ENCODE peak calls at places on chromosomes 1 and 21, in seven cellular contexts. I is tibial nerve; E is GM20000; K is CD8-positive, alpha-beta T cell; L is HS-5; Q is left ventricle myocardium inferior; G is GM04504. Y is an unnamed sample.

GRCh38 chr21:46055863-46056281 is 42.0 kb upstream of the COL6A2 start:
- DNase-seq in G (no peak), L (no peak), K (no peak), E (no peak), I (no peak), Q (no peak), Y (no peak)

GRCh38 chr1:227729144-227729880 is 5.8 kb downstream of the JMJD4 start:
- DNase-seq in G (no peak), I (no peak), K (no peak), E (no peak), L (no peak), Q (no peak), Y (no peak)

GRCh38 chr1:202588644-202589189 is 121.5 kb downstream of the SYT2 start:
- DNase-seq in I (no peak), E (no peak), L (no peak), K (no peak), G (no peak), Q (no peak), Y (no peak)

GRCh38 chr1:116164056-116164889 is 53.1 kb downstream of the MAB21L3 start:
- DNase-seq in L (no peak), G (no peak), K (no peak), E (no peak), I (no peak), Q (peak), Y (no peak)

GRCh38 chr1:9291914-9292360 is 757 bp upstream of the SPSB1 start:
- DNase-seq in E (no peak), G (no peak), I (peak), K (no peak), L (no peak), Q (peak), Y (peak)

GRCh38 chr1:40848530-40849189 is 13.5 kb downstream of the CITED4 start:
- DNase-seq in I (peak), K (no peak), Q (peak), L (peak), E (no peak), G (peak), Y (peak)

GRCh38 chr21:16891821-16892220 is 621.0 kb upstream of the CXADR start:
- DNase-seq in L (no peak), Q (no peak), K (no peak), G (peak), I (no peak), E (no peak), Y (no peak)

GRCh38 chr1:220990417-220991337 is 111.4 kb downstream of the HLX start:
- DNase-seq in L (peak), G (no peak), Q (no peak), E (no peak), I (no peak), K (no peak), Y (no peak)

GRCh38 chr21:20272791-20273362 is 725.3 kb upstream of the NCAM2 start:
- DNase-seq in K (no peak), L (no peak), I (no peak), E (no peak), G (no peak), Q (no peak), Y (no peak)

GRCh38 chr21:44951186-44951915 is 11.5 kb downstream of the SLX9 start:
- DNase-seq in G (no peak), I (no peak), Q (peak), E (no peak), K (no peak), L (no peak), Y (no peak)

GRCh38 chr1:79391896-79392295 is 385.4 kb upstream of the ADGRL4 start:
- DNase-seq in E (no peak), I (no peak), L (no peak), K (no peak), Q (no peak), G (no peak), Y (no peak)